ENCODE peak calls at places on chromosome 5, in six cellular contexts. U is adipocyte, X is NCI-H1417, L is ELF-1, Z is EL, D is T-cell. V is an unnamed sample.

GRCh38 chr5:149015126-149015525 is 47.7 kb downstream of the SH3TC2 start:
- DNase-seq in X (no peak), Z (peak), D (no peak), U (no peak), L (no peak), V (no peak)

GRCh38 chr5:169546346-169546745 is 37.2 kb upstream of the SPDL1 start:
- DNase-seq in U (no peak), D (no peak), L (no peak), X (no peak), Z (no peak), V (no peak)

GRCh38 chr5:31232273-31232888 is 38.9 kb downstream of the CDH6 start:
- DNase-seq in U (peak), Z (peak), X (no peak), D (no peak), L (peak), V (peak)

GRCh38 chr5:36177715-36178556 is 26.0 kb downstream of the SKP2 start:
- DNase-seq in U (peak), Z (peak), D (no peak), L (no peak), X (peak), V (peak)

GRCh38 chr5:128538249-128539037 is 398 bp upstream of the FBN2 start:
- DNase-seq in Z (peak), X (no peak), U (peak), L (peak), D (no peak), V (peak)

GRCh38 chr5:149632311-149633251 is 51.3 kb downstream of the ARHGEF37 start:
- DNase-seq in D (no peak), X (peak), Z (peak), U (peak), L (no peak), V (peak)

GRCh38 chr5:72817076-72817476 is 615 bp downstream of the TNPO1 start:
- DNase-seq in D (peak), X (peak), L (no peak), U (peak), Z (peak), V (peak)

GRCh38 chr5:16378762-16379161 is 86.8 kb downstream of the ZNF622 start:
- DNase-seq in D (no peak), U (no peak), X (no peak), L (no peak), Z (no peak), V (no peak)

GRCh38 chr5:16741007-16741406 is 124.2 kb upstream of the RETREG1 start:
- DNase-seq in X (no peak), Z (no peak), L (no peak), D (no peak), U (peak), V (peak)

V was measured in fibroblast of villous mesenchyme.